ENCODE peak calls at places on chromosome 17, in eight cellular contexts. I is HCT116, E is WTC11, J is A549, V is endothelial cell of umbilical vein, B is SK-N-SH, W is GM12878, F is K562. T is an unnamed sample.
A peak's percentile ranks its signal among the peaks of the same experiment; 100 is the strongest.

GRCh38 chr17:79485991-79486390 is 124.9 kb downstream of the RBFOX3 start:
- DNase-seq in I (no peak), E (peak; percentile 47), J (no peak), V (no peak), B (no peak), W (no peak), F (no peak), T (no peak)

GRCh38 chr17:59513934-59514841 is 51.2 kb upstream of the DHX40 start:
- DNase-seq in I (no peak), E (no peak), J (peak; percentile 83), V (peak; percentile 74), B (peak; percentile 68), W (no peak), F (no peak), T (peak; percentile 54)

GRCh38 chr17:12605222-12605621 is 60.5 kb upstream of the MYOCD start:
- DNase-seq in I (no peak), E (no peak), J (no peak), V (no peak), B (no peak), W (no peak), F (no peak), T (no peak)

GRCh38 chr17:9256944-9257629 is 235.8 kb downstream of the NTN1 start:
- DNase-seq in I (no peak), E (no peak), J (no peak), V (peak; percentile 42), B (no peak), W (no peak), F (no peak), T (no peak)

GRCh38 chr17:31571124-31571892 is 179.8 kb downstream of the RAB11FIP4 start:
- DNase-seq in I (no peak), E (no peak), J (peak; percentile 24), V (no peak), B (no peak), W (no peak), F (no peak), T (no peak)

GRCh38 chr17:52517176-52517575 is 358.7 kb upstream of the CA10 start:
- DNase-seq in I (no peak), E (no peak), J (no peak), V (no peak), B (no peak), W (no peak), F (no peak), T (no peak)

GRCh38 chr17:45413498-45413923 is 19.2 kb downstream of the ARHGAP27 start:
- DNase-seq in I (no peak), E (no peak), J (no peak), V (no peak), B (no peak), W (no peak), F (no peak), T (peak; percentile 83)

GRCh38 chr17:81712468-81713003 is 452 bp downstream of the SLC25A10 start:
- DNase-seq in I (no peak), E (no peak), J (peak; percentile 63), V (no peak), B (peak; percentile 90), W (no peak), F (no peak), T (peak; percentile 55)

GRCh38 chr17:19897108-19897854 is 29.5 kb upstream of the ULK2 start:
- DNase-seq in I (no peak), E (no peak), J (peak; percentile 28), V (no peak), B (no peak), W (no peak), F (no peak), T (no peak)

GRCh38 chr17:58323420-58324408 is 4.9 kb downstream of the TSPOAP1 start:
- DNase-seq in I (no peak), E (no peak), J (no peak), V (no peak), B (no peak), W (no peak), F (no peak), T (no peak)

GRCh38 chr17:9434502-9435113 is 141.0 kb downstream of the STX8 start:
- DNase-seq in I (no peak), E (no peak), J (no peak), V (no peak), B (no peak), W (no peak), F (no peak), T (no peak)

GRCh38 chr17:40287159-40287493 is 553 bp upstream of the CDC6 start:
- DNase-seq in I (no peak), E (no peak), J (no peak), V (no peak), B (no peak), W (no peak), F (no peak), T (no peak)

GRCh38 chr17:19812407-19812806 is 55.3 kb downstream of the ULK2 start:
- DNase-seq in I (no peak), E (no peak), J (peak; percentile 50), V (peak; percentile 38), B (no peak), W (no peak), F (no peak), T (peak; percentile 34)

GRCh38 chr17:35148144-35148543 is 527 bp downstream of the UNC45B start:
- DNase-seq in I (no peak), E (no peak), J (no peak), V (no peak), B (no peak), W (no peak), F (no peak), T (no peak)

GRCh38 chr17:66364508-66365203 is 62.2 kb downstream of the PRKCA start:
- DNase-seq in I (no peak), E (no peak), J (no peak), V (no peak), B (no peak), W (no peak), F (no peak), T (no peak)

GRCh38 chr17:39769974-39770587 is 32.3 kb downstream of the GRB7 start:
- DNase-seq in I (peak; percentile 63), E (no peak), J (no peak), V (no peak), B (no peak), W (peak; percentile 84), F (no peak), T (no peak)

GRCh38 chr17:28864991-28865849 is 10.4 kb downstream of the ERAL1 start:
- DNase-seq in I (no peak), E (no peak), J (no peak), V (peak; percentile 44), B (no peak), W (no peak), F (peak; percentile 97), T (peak; percentile 1)

DNA sequence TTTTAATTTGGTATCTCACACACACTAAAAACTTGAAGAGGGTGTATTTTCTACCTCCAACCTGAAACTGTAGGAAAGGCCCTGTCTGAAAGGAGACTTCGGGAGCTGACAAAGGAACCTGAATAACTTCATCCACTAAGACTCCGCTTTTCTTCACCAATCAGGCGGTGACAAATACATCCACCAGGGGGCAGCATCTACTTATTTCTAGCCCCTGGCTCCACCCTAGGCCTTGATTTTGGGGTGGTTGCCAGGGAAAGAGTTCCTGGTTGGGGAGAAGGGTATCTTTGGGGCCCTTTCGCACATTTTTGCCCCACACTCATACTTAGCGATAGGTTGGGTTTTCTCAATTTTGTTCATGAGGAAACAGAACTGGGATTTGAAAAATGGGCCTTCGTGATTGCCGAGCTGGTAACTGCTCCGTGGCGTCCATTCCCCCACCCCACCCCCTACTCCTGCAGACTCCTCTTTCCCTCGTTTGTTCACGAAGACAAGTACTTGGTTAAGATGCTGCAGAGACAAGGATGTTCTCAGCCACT is 4.8 kb upstream of the ARL4D start:
- DNase-seq in I (peak; percentile 79), E (peak; percentile 94), J (peak; percentile 91), V (peak; percentile 80), B (peak; percentile 87), W (no peak), F (peak; percentile 84), T (peak; percentile 85)
- TF ChIP-seq MAX in I (no peak), E (no peak), J (no peak), V (no peak), B (no peak), W (no peak), F (no peak), T (no peak)

GRCh38 chr17:77356109-77356689 is 215.4 kb downstream of the SEC14L1 start:
- DNase-seq in I (peak; percentile 35), E (no peak), J (peak; percentile 42), V (no peak), B (no peak), W (no peak), F (peak; percentile 28), T (no peak)

GRCh38 chr17:77361986-77362620 is 221.3 kb downstream of the SEC14L1 start:
- DNase-seq in I (no peak), E (no peak), J (no peak), V (no peak), B (no peak), W (no peak), F (no peak), T (no peak)

GRCh38 chr17:77356690-77357201 is 216.0 kb downstream of the SEC14L1 start:
- DNase-seq in I (no peak), E (no peak), J (no peak), V (no peak), B (no peak), W (no peak), F (no peak), T (no peak)

GRCh38 chr17:77354721-77355455 is 214.1 kb downstream of the SEC14L1 start:
- DNase-seq in I (no peak), E (no peak), J (peak; percentile 65), V (no peak), B (peak; percentile 60), W (no peak), F (no peak), T (no peak)

GRCh38 chr17:77358801-77359716 is 218.3 kb downstream of the SEC14L1 start:
- DNase-seq in I (no peak), E (no peak), J (no peak), V (no peak), B (no peak), W (no peak), F (no peak), T (no peak)
- TF ChIP-seq MAX in I (no peak), E (no peak), J (no peak), V (no peak), B (no peak), W (no peak), F (no peak), T (no peak)

GRCh38 chr17:7136266-7136877 is 21.8 kb upstream of the ASGR2 start:
- DNase-seq in I (peak; percentile 57), E (peak; percentile 80), J (peak; percentile 77), V (peak; percentile 73), B (peak; percentile 70), W (peak; percentile 33), F (peak; percentile 67), T (peak; percentile 73)
- TF ChIP-seq MAX in I (no peak), E (no peak), J (no peak), V (no peak), B (no peak), W (no peak), F (no peak), T (no peak)

DNA sequence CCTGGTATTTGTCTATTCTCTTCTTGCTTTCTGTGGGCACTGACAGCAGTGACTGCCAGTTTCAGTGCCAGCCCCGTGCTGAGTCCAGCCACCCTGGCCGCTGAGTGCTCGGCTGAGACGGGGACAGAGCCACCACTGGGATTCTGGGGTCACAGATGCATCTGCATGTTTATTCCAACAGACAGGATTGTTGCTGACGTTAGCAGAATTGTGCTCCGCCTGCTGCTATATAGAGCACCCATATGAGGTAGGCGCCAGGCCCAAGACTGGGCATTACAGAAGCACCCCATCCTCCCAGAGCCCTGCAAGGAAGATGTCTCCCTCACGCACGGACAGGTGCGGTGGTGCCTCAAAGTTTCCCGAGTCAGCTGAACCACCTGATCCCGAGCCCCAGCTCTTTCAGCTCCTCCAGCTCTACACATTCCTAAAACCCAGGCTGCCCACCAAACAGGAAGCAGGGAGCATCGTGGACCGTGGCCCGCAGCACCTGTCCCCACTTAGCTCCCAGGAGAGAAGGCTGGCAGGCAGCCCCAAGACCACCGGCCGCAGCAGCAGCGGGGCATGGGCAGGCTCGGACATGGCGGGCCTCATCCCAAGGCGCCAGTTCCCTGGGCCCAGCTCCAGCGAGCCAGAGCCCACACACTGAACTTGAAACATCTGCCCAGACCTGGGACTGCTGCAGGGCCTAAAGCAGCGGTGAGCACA is 44.9 kb upstream of the RASD1 start:
- DNase-seq in I (no peak), E (no peak), J (no peak), V (no peak), B (peak; percentile 65), W (no peak), F (no peak), T (no peak)
- TF ChIP-seq MAX in I (no peak), E (no peak), J (no peak), V (no peak), B (no peak), W (no peak), F (no peak), T (no peak)